ENCODE peak calls at places on chromosomes 7 and 10, in seven cellular contexts. C is MCF 10A, S is Calu3, O is lung, H is brain microvascular endothelial cell, Z is lower lobe of right lung, Y is A549. G is an unnamed sample.

GRCh38 chr7:154841731-154842331 is 161.1 kb downstream of the PAXIP1 start:
- DNase-seq in C (no peak), Z (no peak), S (no peak), O (no peak), Y (no peak), H (no peak), G (no peak)

GRCh38 chr10:103246328-103246727 is 641 bp downstream of the RPEL1 start:
- DNase-seq in Z (no peak), O (no peak), S (no peak), C (peak; percentile 24), Y (no peak), H (no peak), G (no peak)

GRCh38 chr10:71779641-71780040 is 6.3 kb upstream of the VSIR start:
- DNase-seq in C (no peak), Z (no peak), S (no peak), O (no peak), H (no peak), Y (no peak), G (no peak)

GRCh38 chr7:82194011-82194410 is 249.6 kb downstream of the CACNA2D1 start:
- DNase-seq in C (no peak), Z (no peak), O (no peak), H (peak; percentile 60), Y (no peak), S (no peak), G (no peak)

GRCh38 chr10:100725869-100726426 is 19.4 kb upstream of the PAX2 start:
- DNase-seq in Z (no peak), H (no peak), S (no peak), Y (no peak), C (no peak), O (no peak), G (no peak)

GRCh38 chr10:79142064-79142491 is 73.3 kb downstream of the ZMIZ1 start:
- DNase-seq in H (peak; percentile 40), S (no peak), Y (no peak), C (no peak), O (no peak), Z (no peak), G (no peak)

GRCh38 chr10:133312769-133313145 is 4.0 kb downstream of the ZNF511 start:
- DNase-seq in Y (no peak), O (no peak), H (no peak), S (no peak), C (no peak), Z (peak; percentile 26), G (no peak)

GRCh38 chr10:27742926-27743735 is 2.5 kb downstream of the MKX start:
- DNase-seq in Z (peak; percentile 49), H (no peak), Y (no peak), O (peak; percentile 38), C (no peak), S (peak; percentile 36), G (peak; percentile 88)

GRCh38 chr7:157457355-157458253 is 120.8 kb downstream of the DNAJB6 start:
- DNase-seq in H (no peak), Z (peak; percentile 23), O (no peak), C (no peak), S (no peak), Y (no peak), G (no peak)

GRCh38 chr7:137879357-137880158 is 32.8 kb upstream of the DGKI start:
- DNase-seq in Y (no peak), Z (no peak), C (no peak), O (no peak), S (no peak), H (peak; percentile 68), G (no peak)

GRCh38 chr7:30113144-30113543 is 21.6 kb upstream of the MTURN start:
- DNase-seq in O (no peak), Z (no peak), S (no peak), Y (no peak), H (no peak), C (no peak), G (no peak)

GRCh38 chr7:125316451-125316850 is 386.8 kb upstream of the POT1 start:
- DNase-seq in H (peak; percentile 22), Y (no peak), S (peak; percentile 65), C (peak; percentile 61), Z (no peak), O (no peak), G (no peak)

GRCh38 chr10:7035111-7035761 is 375.6 kb downstream of the SFMBT2 start:
- DNase-seq in H (no peak), C (no peak), Z (no peak), Y (no peak), O (no peak), S (no peak), G (no peak)

GRCh38 chr7:51451751-51452465 is 135.3 kb upstream of the COBL start:
- DNase-seq in Y (no peak), O (no peak), S (peak; percentile 39), Z (no peak), H (no peak), C (no peak), G (no peak)
- TF ChIP-seq CTCF in Y (no peak), O (no peak), S (peak; percentile 45), Z (no peak), H (no peak), C (no peak), G (no peak)

DNA sequence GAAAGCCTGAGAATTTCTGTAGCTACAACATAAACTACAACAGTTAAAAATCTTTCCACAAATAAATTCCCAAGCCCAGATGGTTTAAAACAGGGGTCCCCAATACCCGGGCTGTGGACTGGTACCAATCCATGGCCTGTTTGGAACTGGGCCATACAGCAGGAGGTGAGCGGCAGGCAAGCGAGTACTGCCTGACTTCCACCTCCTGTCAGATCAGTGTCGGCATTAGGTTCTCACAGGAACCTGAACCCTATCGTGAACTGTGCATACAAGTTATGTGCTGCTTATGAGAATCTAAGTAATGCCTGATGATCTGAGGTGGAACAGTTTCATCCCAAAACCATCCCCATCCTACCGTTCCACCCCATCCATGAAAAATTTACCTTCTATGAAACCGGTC is 160.7 kb upstream of the FEZF1 start:
- DNase-seq in Z (no peak), H (no peak), O (no peak), Y (no peak), C (no peak), S (no peak), G (no peak)
- TF ChIP-seq CTCF in Z (no peak), H (no peak), O (no peak), Y (no peak), C (no peak), S (no peak), G (no peak)

DNA sequence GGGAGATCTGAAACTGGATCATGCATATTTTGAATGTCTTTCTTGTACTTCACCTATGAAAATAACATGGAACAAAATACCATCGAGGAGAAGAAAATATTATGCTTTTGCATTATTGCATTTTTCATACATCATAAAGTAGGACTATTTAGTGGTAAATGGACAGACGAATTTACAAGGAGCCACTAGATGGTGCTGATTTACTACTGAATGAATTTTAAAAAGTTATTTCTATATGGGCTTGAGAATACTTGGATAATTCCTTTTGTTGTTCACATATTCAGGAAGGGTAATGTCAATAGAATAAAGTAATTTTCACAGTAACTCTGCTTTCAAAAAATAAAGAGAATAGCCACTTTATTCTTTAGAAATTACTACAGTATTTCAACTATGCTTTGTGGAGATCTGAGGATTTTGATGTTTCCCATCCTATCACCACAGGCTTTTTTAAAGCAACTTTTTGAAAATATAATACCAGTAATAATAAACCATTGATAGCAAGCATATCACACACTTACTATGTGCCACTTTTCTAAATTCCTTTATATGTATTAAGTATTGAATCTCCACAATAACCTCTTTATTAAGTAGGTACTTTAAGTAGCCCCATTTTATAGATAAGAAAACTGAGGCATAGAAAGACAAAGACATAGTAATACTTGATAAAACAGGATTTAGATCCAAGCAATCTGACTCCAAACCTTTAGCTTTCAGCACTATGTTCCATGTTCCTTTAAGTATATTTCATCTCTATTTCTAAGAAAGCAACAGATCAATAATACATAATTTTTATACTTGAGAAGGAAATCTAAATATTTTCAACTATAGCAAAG is 38.6 kb downstream of the NEBL start:
- DNase-seq in Z (no peak), H (no peak), O (no peak), Y (no peak), S (no peak), C (peak; percentile 53), G (no peak)
- TF ChIP-seq CTCF in Z (peak; percentile 52), H (peak; percentile 32), O (no peak), Y (peak; percentile 88), S (no peak), C (peak; percentile 37), G (peak; percentile 72)

DNA sequence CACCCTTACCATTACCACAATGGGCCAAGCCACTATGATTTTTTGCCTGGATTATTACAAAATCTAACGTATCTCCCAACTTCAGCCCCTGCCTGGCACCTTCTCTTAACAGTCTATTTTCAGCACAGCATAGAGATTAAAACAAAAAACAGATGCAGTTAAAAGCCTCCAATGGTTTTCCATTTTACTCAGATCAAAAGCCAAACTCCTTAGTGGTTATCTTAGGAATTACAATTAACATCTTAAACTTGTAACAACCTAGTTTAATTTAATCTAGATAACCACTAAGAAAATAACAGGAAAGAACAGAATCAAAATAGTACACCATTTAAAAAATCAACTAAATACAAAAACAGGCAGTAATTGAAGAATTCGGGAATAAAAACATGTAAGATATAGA is 43.5 kb downstream of the DNAJC1 start:
- DNase-seq in H (no peak), Z (no peak), C (no peak), O (no peak), S (no peak), Y (no peak), G (no peak)
- TF ChIP-seq CTCF in H (no peak), Z (no peak), C (no peak), O (no peak), S (no peak), Y (no peak), G (no peak)

G was measured in osteocyte.